ENCODE peak calls at places on chromosomes 11 and 22, in six cellular contexts. V is adrenal gland, N is IMR-90, U is tibial nerve, C is body of pancreas, D is ovary. B is an unnamed sample.

GRCh38 chr11:132125855-132126841 is 755.7 kb downstream of the NTM start:
- DNase-seq in V (peak; percentile 21), N (peak; percentile 26), U (no peak), C (no peak), D (no peak), B (no peak)

GRCh38 chr11:97019305-97019704 is 629.5 kb downstream of the JRKL start:
- DNase-seq in V (no peak), N (no peak), U (no peak), C (no peak), D (no peak), B (no peak)

GRCh38 chr22:21615731-21616130 is 14.1 kb downstream of the YDJC start:
- DNase-seq in V (no peak), N (no peak), U (no peak), C (no peak), D (no peak), B (no peak)

GRCh38 chr11:115764172-115764571 is 260.0 kb upstream of the CADM1 start:
- DNase-seq in V (peak; percentile 73), N (no peak), U (no peak), C (no peak), D (no peak), B (no peak)

GRCh38 chr11:36240746-36241295 is 48.4 kb downstream of the COMMD9 start:
- DNase-seq in V (no peak), N (no peak), U (no peak), C (no peak), D (no peak), B (no peak)

GRCh38 chr11:120834686-120835225 is 189.1 kb upstream of the TBCEL start:
- DNase-seq in V (no peak), N (no peak), U (no peak), C (no peak), D (no peak), B (no peak)

GRCh38 chr22:28500005-28500404 is 179.6 kb downstream of the TTC28 start:
- DNase-seq in V (no peak), N (no peak), U (no peak), C (no peak), D (no peak), B (no peak)

GRCh38 chr11:7632211-7632610 is 41.1 kb downstream of the CYB5R2 start:
- DNase-seq in V (no peak), N (no peak), U (no peak), C (no peak), D (no peak), B (no peak)

GRCh38 chr22:32839776-32840571 is 38.5 kb downstream of the TIMP3 start:
- DNase-seq in V (peak; percentile 85), N (peak; percentile 41), U (no peak), C (no peak), D (peak; percentile 78), B (no peak)

GRCh38 chr11:3723014-3723708 is 52.0 kb upstream of the CHRNA10 start:
- DNase-seq in V (no peak), N (peak; percentile 99), U (no peak), C (no peak), D (no peak), B (no peak)

GRCh38 chr11:28228196-28228595 is 120.0 kb downstream of the METTL15 start:
- DNase-seq in V (no peak), N (peak; percentile 68), U (no peak), C (no peak), D (no peak), B (no peak)

GRCh38 chr11:45110562-45110961 is 35.9 kb upstream of the PRDM11 start:
- DNase-seq in V (peak; percentile 45), N (peak; percentile 68), U (no peak), C (peak; percentile 36), D (peak; percentile 55), B (no peak)

GRCh38 chr11:110091995-110092576 is 1.1 kb upstream of the ZC3H12C start:
- DNase-seq in V (peak; percentile 37), N (no peak), U (no peak), C (no peak), D (no peak), B (no peak)

GRCh38 chr22:23685205-23685784 is 5.5 kb upstream of the RGL4 start:
- DNase-seq in V (peak; percentile 37), N (peak; percentile 33), U (no peak), C (peak; percentile 8), D (no peak), B (peak; percentile 48)

GRCh38 chr22:46449116-46449691 is 88.2 kb downstream of the CELSR1 start:
- DNase-seq in V (no peak), N (no peak), U (no peak), C (no peak), D (no peak), B (no peak)

GRCh38 chr11:32610926-32611325 is 27.3 kb downstream of the EIF3M start:
- DNase-seq in V (no peak), N (no peak), U (no peak), C (no peak), D (no peak), B (no peak)

GRCh38 chr11:93017821-93018690 is 48.6 kb downstream of the MTNR1B start:
- DNase-seq in V (peak; percentile 70), N (no peak), U (no peak), C (no peak), D (no peak), B (no peak)

GRCh38 chr11:21177379-21177778 is 508.0 kb downstream of the NELL1 start:
- DNase-seq in V (no peak), N (no peak), U (no peak), C (no peak), D (no peak), B (no peak)

GRCh38 chr11:10147195-10147594 is 146.8 kb downstream of the SBF2 start:
- DNase-seq in V (no peak), N (no peak), U (no peak), C (no peak), D (no peak), B (no peak)

DNA sequence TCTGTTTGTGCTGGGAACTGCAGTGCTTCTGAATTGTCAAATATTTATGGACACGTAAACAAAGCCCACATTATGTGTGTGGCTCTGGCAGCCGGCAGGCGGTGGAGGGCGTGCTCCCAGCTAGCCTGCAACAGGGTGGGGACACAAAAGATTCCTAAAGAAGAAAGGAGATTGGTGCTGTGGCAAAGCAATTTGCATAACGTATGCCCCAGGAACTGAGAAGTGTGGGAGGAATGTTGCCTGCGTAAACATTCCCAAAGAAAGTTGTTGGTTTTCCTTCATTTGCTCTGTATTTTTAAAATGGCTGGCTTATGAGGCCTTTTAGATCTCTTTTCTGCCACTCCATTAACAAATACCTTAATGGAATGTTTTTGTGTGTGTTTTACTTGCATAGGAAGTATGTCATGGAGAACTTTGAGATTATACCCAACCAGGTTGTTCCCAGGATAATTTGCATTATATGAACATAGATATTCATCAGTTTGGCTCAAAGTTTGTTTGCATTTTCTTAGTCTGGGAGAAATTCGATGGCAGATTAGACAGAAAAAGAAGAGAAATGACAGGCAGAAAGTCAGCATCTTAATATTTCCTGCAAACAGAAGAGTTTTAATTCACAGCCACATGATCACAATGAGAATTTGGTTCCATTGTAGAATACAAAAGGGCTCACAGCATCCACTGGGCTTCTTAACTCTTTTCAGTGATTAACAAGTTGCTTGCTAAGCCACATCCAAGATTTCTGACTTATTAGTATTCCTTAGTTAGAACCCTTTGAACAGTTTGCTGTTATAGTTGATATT is 41.8 kb upstream of the DLAT start:
- DNase-seq in V (no peak), N (peak; percentile 72), U (no peak), C (peak; percentile 74), D (no peak), B (peak; percentile 73)
- TF ChIP-seq POLR2A in V (no peak), N (no peak), U (no peak), C (peak; percentile 48), D (no peak), B (peak; percentile 31)

DNA sequence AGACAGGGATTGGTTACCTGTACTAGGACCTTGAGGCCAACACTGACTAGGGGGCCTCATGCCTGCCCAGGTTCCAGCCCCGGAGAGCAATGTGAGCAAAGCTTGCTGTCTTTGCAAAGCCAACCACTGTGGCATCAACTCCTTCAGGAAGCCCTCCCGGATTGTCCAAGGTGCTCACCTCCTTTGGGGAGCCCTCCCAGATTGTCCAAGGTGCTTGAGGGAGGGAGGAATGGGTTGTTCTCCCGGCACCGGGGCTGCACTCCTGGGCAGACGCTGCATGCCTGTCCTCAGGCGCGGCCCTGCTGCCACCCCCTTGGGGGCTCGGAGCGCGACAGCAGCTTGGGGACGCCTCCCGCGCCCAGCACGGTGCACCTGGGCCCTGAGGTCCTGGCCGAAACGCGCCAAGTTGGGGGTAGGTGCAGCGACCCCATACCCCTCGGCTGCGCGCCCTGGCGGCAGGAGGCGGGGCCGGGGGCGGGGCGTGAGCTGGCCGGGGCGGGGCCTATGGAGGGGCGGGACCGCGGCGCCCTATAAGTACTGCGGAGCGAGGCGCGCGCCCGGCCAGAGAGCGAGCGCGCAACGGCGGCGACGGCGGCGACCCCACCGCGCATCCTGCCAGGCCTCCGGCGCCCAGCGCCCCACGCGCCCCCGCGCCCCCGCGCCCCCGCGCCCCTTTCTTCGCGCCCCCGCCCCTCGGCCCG is at the start of gene CD81:
- DNase-seq in V (peak; percentile 51), N (peak; percentile 33), U (no peak), C (peak; percentile 59), D (peak; percentile 69), B (peak; percentile 71)
- TF ChIP-seq POLR2A in V (no peak), N (peak; percentile 93), U (no peak), C (no peak), D (no peak), B (no peak)

GRCh38 chr11:47267858-47268257 is 2.1 kb upstream of the MADD start:
- DNase-seq in V (no peak), N (no peak), U (no peak), C (no peak), D (no peak), B (no peak)

GRCh38 chr11:47268448-47269001 is 1.4 kb upstream of the MADD start:
- DNase-seq in V (no peak), N (no peak), U (no peak), C (no peak), D (no peak), B (no peak)

GRCh38 chr11:47269829-47270305 is at the start of gene MADD:
- DNase-seq in V (peak; percentile 87), N (peak; percentile 78), U (peak; percentile 63), C (peak; percentile 85), D (peak; percentile 87), B (peak; percentile 94)

GRCh38 chr11:47270331-47271271 is 668 bp downstream of the MADD start:
- DNase-seq in V (peak; percentile 63), N (peak; percentile 72), U (no peak), C (peak; percentile 36), D (no peak), B (peak; percentile 29)

GRCh38 chr11:47269002-47269828 is 718 bp upstream of the MADD start:
- DNase-seq in V (peak; percentile 94), N (peak; percentile 82), U (peak; percentile 77), C (peak; percentile 91), D (peak; percentile 91), B (peak; percentile 96)
- TF ChIP-seq POLR2A in V (no peak), N (no peak), U (no peak), C (no peak), D (peak; percentile 34), B (peak; percentile 30)

GRCh38 chr11:18721576-18722292 is 4.3 kb downstream of the IGSF22 start:
- DNase-seq in V (peak; percentile 31), N (peak; percentile 34), U (no peak), C (peak; percentile 44), D (peak; percentile 65), B (peak; percentile 45)

GRCh38 chr11:18722293-18722637 is 3.7 kb downstream of the IGSF22 start:
- DNase-seq in V (no peak), N (no peak), U (no peak), C (no peak), D (no peak), B (no peak)

GRCh38 chr11:18723991-18724390 is 2.0 kb downstream of the IGSF22 start:
- DNase-seq in V (no peak), N (no peak), U (no peak), C (no peak), D (no peak), B (no peak)

GRCh38 chr11:18720086-18720810 is 5.7 kb downstream of the IGSF22 start:
- DNase-seq in V (no peak), N (peak; percentile 25), U (no peak), C (no peak), D (no peak), B (no peak)

GRCh38 chr11:18720811-18721575 is 5.0 kb downstream of the IGSF22 start:
- DNase-seq in V (peak; percentile 69), N (peak; percentile 43), U (peak; percentile 72), C (peak; percentile 69), D (peak; percentile 90), B (peak; percentile 85)
- TF ChIP-seq POLR2A in V (peak; percentile 24), N (no peak), U (no peak), C (no peak), D (no peak), B (no peak)